ENCODE peak calls at places on chromosomes 12 and 14, in six cellular contexts. M is mucosa of descending colon; X is body of pancreas; T is endodermal cell; O is CD4-positive, alpha-beta T cell; Z is Caco-2. G is an unnamed sample. For H3K9me3, the result is how much of the 10 kb centered on the place peaks cover.

GRCh38 chr12:92141585-92142244 is 3.9 kb downstream of the BTG1 start:
- DNase-seq in M (no peak), X (no peak), T (no peak), O (no peak), Z (no peak), G (no peak)

GRCh38 chr12:107521826-107522355 is 163.7 kb upstream of the PWP1 start:
- DNase-seq in M (no peak), X (no peak), T (peak), O (no peak), Z (no peak), G (no peak)

GRCh38 chr12:69024907-69025306 is 91.9 kb upstream of the CPM start:
- DNase-seq in M (no peak), X (no peak), T (no peak), O (no peak), Z (no peak), G (no peak)

GRCh38 chr14:31505411-31505810 is 17.6 kb upstream of the GPR33 start:
- DNase-seq in M (no peak), X (no peak), T (no peak), O (no peak), Z (no peak), G (no peak)

GRCh38 chr12:94615284-94616216 is 34.8 kb downstream of the TMCC3 start:
- DNase-seq in M (peak), X (peak), T (no peak), O (no peak), Z (peak), G (peak)

GRCh38 chr12:131764738-131765137 is 53.8 kb downstream of the SFSWAP start:
- DNase-seq in M (no peak), X (no peak), T (no peak), O (no peak), Z (no peak), G (no peak)

GRCh38 chr12:68428724-68429580 is 96.8 kb upstream of the MDM1 start:
- DNase-seq in M (peak), X (no peak), T (no peak), O (no peak), Z (peak), G (peak)

GRCh38 chr14:21257395-21258193 is 11.6 kb downstream of the HNRNPC start:
- DNase-seq in M (no peak), X (no peak), T (peak), O (no peak), Z (no peak), G (no peak)

GRCh38 chr12:34304546-34304945 is 282.2 kb downstream of the ALG10 start:
- DNase-seq in M (no peak), X (no peak), T (no peak), O (no peak), Z (no peak), G (no peak)

GRCh38 chr12:34304001-34304400 is 281.7 kb downstream of the ALG10 start:
- DNase-seq in M (no peak), X (no peak), T (no peak), O (no peak), Z (no peak), G (no peak)

GRCh38 chr12:34306133-34306830 is 284.0 kb downstream of the ALG10 start:
- DNase-seq in M (no peak), X (no peak), T (no peak), O (no peak), Z (no peak), G (no peak)

GRCh38 chr12:34303091-34303870 is 281.0 kb downstream of the ALG10 start:
- DNase-seq in M (no peak), X (no peak), T (no peak), O (no peak), Z (no peak), G (no peak)

DNA sequence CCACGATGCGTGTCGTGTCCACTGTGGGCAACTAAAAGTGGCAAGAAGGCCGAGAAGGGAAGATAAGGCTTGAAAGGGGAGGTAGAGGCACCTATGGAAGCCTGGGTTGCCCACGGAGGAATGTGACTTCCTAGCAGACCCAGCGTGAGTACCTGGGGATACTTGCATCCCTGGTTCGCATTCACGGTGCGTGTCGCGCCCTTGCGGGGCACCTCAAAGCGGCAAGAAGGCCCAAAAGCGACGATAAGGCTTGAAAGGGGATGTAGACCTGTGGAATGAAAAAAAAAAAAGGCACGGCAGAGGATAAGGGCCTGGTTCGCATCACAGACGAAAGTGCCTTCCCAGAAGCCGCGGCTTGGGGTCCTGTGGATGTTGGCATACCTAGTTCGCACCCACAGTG is 282.9 kb downstream of the ALG10 start:
- DNase-seq in M (no peak), X (no peak), T (no peak), O (no peak), Z (no peak), G (no peak)
- H3K9me3 ChIP-seq in M (half or more), X (under half), T (half or more), O (under half), Z (under half), G (under half)

GRCh38 chr14:24809147-24809546 is 175.2 kb upstream of the GZMB start:
- DNase-seq in M (no peak), X (no peak), T (no peak), O (no peak), Z (no peak), G (no peak)

GRCh38 chr14:24804813-24805212 is 170.8 kb upstream of the GZMB start:
- DNase-seq in M (no peak), X (no peak), T (no peak), O (no peak), Z (no peak), G (peak)

GRCh38 chr14:24803933-24804494 is 170.0 kb upstream of the GZMB start:
- DNase-seq in M (no peak), X (no peak), T (no peak), O (no peak), Z (no peak), G (no peak)

GRCh38 chr14:24806061-24806678 is 172.2 kb upstream of the GZMB start:
- DNase-seq in M (peak), X (peak), T (peak), O (no peak), Z (peak), G (peak)

DNA sequence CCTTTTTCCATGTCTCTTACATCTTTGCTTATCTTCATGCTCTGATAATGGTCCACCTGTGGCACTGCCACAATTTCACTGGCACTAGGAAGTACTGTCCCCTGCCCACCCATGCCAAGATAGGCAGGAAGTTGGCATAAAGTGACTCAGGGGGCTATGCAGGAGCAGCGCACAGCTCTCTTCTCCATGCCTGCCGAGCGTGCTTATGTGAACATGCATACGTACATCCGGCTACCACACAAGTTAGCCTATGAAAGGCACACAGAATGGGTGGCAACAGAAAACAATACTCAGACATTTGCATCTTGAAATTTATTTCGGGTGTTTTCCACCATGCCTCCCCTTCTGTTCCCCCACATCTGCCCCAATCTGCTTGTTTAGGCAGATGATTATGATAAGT is 174.4 kb upstream of the GZMB start:
- DNase-seq in M (no peak), X (no peak), T (no peak), O (no peak), Z (no peak), G (no peak)
- H3K9me3 ChIP-seq in M (under half), X (under half), T (under half), O (under half), Z (under half), G (under half)

GRCh38 chr12:105748806-105749600 is 389.8 kb downstream of the NUAK1 start:
- DNase-seq in M (no peak), X (no peak), T (no peak), O (no peak), Z (no peak), G (no peak)

GRCh38 chr12:105750096-105750495 is 388.7 kb downstream of the NUAK1 start:
- DNase-seq in M (no peak), X (no peak), T (no peak), O (no peak), Z (peak), G (no peak)

GRCh38 chr12:105759172-105759571 is 379.6 kb downstream of the NUAK1 start:
- DNase-seq in M (no peak), X (no peak), T (no peak), O (no peak), Z (no peak), G (no peak)

GRCh38 chr12:105754313-105754712 is 384.4 kb downstream of the NUAK1 start:
- DNase-seq in M (no peak), X (no peak), T (no peak), O (no peak), Z (no peak), G (no peak)
- H3K9me3 ChIP-seq in M (under half), X (under half), T (under half), O (under half), Z (under half), G (under half)

GRCh38 chr12:133192847-133193246 is 11.6 kb downstream of the ZNF268 start:
- DNase-seq in M (no peak), X (no peak), T (no peak), O (no peak), Z (no peak), G (no peak)

GRCh38 chr12:133190176-133190575 is 8.9 kb downstream of the ZNF268 start:
- DNase-seq in M (no peak), X (no peak), T (no peak), O (no peak), Z (no peak), G (no peak)
- H3K9me3 ChIP-seq in M (half or more), X (half or more), T (half or more), O (half or more), Z (under half), G (half or more)

GRCh38 chr12:125151284-125151683 is 86.0 kb downstream of the AACS start:
- DNase-seq in M (no peak), X (no peak), T (peak), O (no peak), Z (no peak), G (peak)

GRCh38 chr12:125152463-125152862 is 87.2 kb downstream of the AACS start:
- DNase-seq in M (no peak), X (no peak), T (no peak), O (no peak), Z (no peak), G (no peak)

GRCh38 chr12:125157177-125157576 is 91.9 kb downstream of the AACS start:
- DNase-seq in M (no peak), X (no peak), T (no peak), O (no peak), Z (no peak), G (no peak)

GRCh38 chr12:125159687-125160086 is 94.5 kb downstream of the AACS start:
- DNase-seq in M (no peak), X (no peak), T (peak), O (no peak), Z (no peak), G (no peak)

GRCh38 chr12:125155366-125155765 is 90.1 kb downstream of the AACS start:
- DNase-seq in M (no peak), X (no peak), T (no peak), O (no peak), Z (no peak), G (no peak)
- H3K9me3 ChIP-seq in M (under half), X (under half), T (under half), O (under half), Z (under half), G (under half)

GRCh38 chr14:70489579-70490175 is 37.7 kb downstream of the ADAM21 start:
- DNase-seq in M (no peak), X (no peak), T (no peak), O (no peak), Z (no peak), G (no peak)
- H3K9me3 ChIP-seq in M (under half), X (under half), T (half or more), O (under half), Z (under half), G (under half)

GRCh38 chr12:133026996-133027395 is 10.3 kb upstream of the ZNF84 start:
- DNase-seq in M (no peak), X (no peak), T (no peak), O (no peak), Z (no peak), G (no peak)
- H3K9me3 ChIP-seq in M (half or more), X (under half), T (under half), O (half or more), Z (under half), G (half or more)

GRCh38 chr12:111602348-111602747 is 3.2 kb upstream of the ATXN2 start:
- DNase-seq in M (no peak), X (no peak), T (no peak), O (no peak), Z (no peak), G (no peak)

GRCh38 chr12:111607239-111607638 is 8.1 kb upstream of the ATXN2 start:
- DNase-seq in M (no peak), X (no peak), T (peak), O (no peak), Z (no peak), G (no peak)

GRCh38 chr12:111605931-111606625 is 7.0 kb upstream of the ATXN2 start:
- DNase-seq in M (no peak), X (no peak), T (no peak), O (no peak), Z (no peak), G (no peak)

DNA sequence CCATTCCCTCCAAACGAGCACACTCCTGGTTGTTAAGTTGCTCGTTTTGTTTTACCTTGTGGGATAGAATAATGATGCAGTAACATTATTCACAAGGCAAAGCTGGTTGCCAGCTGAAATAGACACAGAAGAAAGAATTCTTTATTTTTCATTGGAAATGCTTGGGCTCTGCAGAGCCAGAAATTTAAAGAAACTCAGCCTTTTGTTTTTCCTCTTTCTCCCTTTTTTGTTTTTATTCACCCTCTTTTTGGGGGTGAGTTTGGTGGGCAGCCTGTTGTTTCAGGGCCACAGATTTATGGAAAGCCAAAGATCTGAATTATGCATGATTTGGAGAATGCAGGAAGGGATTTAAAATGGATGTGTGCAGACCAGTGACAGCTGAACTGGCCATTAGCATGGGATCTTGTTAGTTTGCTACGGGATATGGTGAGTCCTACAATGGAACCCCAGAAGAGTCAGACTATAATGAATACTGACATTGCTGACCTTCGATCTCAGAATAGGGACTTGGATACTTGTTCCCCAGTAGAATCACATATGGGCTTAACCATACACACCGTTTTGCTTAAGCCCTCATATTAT is 7.6 kb upstream of the ATXN2 start:
- DNase-seq in M (no peak), X (no peak), T (no peak), O (no peak), Z (no peak), G (no peak)
- H3K9me3 ChIP-seq in M (under half), X (under half), T (under half), O (under half), Z (under half), G (under half)

GRCh38 chr14:77625360-77625759 is 8.9 kb upstream of the SPTLC2 start:
- DNase-seq in M (no peak), X (no peak), T (no peak), O (no peak), Z (no peak), G (no peak)

GRCh38 chr14:77630111-77630510 is 13.7 kb upstream of the SPTLC2 start:
- DNase-seq in M (no peak), X (no peak), T (no peak), O (no peak), Z (no peak), G (no peak)
- H3K9me3 ChIP-seq in M (under half), X (under half), T (under half), O (under half), Z (under half), G (under half)

DNA sequence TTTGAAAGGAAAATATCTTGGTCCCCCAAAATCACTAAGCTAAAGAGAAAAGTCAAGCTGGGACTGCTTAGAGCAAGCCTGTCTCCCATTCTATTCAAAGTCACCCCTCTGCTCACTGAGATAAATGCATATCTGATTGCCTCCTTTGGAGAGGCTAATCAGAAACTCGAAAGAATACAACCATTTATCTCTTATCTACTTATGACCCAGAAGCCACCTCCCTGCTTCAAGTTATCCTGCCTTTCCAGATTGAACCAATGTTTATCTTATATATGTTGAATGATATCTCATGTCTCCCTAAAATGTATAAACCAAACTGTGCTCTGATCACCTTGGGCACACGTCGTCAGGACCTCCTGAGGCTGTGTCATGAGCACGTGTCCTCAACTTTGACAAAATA is 14.6 kb upstream of the CCDC196 start:
- DNase-seq in M (no peak), X (no peak), T (no peak), O (no peak), Z (no peak), G (no peak)
- H3K9me3 ChIP-seq in M (under half), X (under half), T (half or more), O (under half), Z (under half), G (under half)

G was measured in HepG2.